ENCODE peak calls at places on chromosomes 1 and 21, in ten cellular contexts. Q, E, X, N, H, Y, G, L, F and U are unnamed samples.

GRCh38 chr1:84603941-84604830 is 29.9 kb upstream of the CTBS start:
- DNase-seq in Y (no peak), Q (peak), H (peak), G (no peak), L (peak), F (peak), X (peak), N (no peak), E (peak), U (no peak)

GRCh38 chr1:192010406-192010805 is 147.9 kb upstream of the RGS18 start:
- DNase-seq in L (no peak), F (no peak), Y (no peak), G (no peak), N (no peak), E (no peak), H (no peak), Q (no peak), X (no peak), U (no peak)

GRCh38 chr1:227317541-227318002 is 720 bp downstream of the CDC42BPA start:
- DNase-seq in E (peak), L (peak), Y (peak), X (peak), G (no peak), N (no peak), F (peak), Q (no peak), H (peak), U (peak)

GRCh38 chr1:206953126-206953525 is 6.9 kb upstream of the PIGR start:
- DNase-seq in X (no peak), H (no peak), E (no peak), F (no peak), Y (no peak), G (no peak), L (no peak), N (peak), Q (no peak), U (peak)

GRCh38 chr1:100566300-100566699 is 28.4 kb downstream of the GPR88 start:
- DNase-seq in E (no peak), F (no peak), G (no peak), Y (no peak), L (no peak), X (no peak), Q (no peak), N (no peak), H (no peak), U (no peak)

GRCh38 chr1:220207406-220207805 is 64.8 kb downstream of the RAB3GAP2 start:
- DNase-seq in E (no peak), X (no peak), L (no peak), Q (no peak), F (no peak), N (no peak), G (no peak), Y (no peak), H (no peak), U (no peak)

GRCh38 chr1:182720465-182720864 is 36.1 kb upstream of the RGS8 start:
- DNase-seq in L (peak), E (no peak), G (no peak), N (no peak), F (no peak), Y (no peak), Q (no peak), X (no peak), H (no peak), U (no peak)

GRCh38 chr1:19670787-19671186 is 6.1 kb downstream of the HTR6 start:
- DNase-seq in E (no peak), Y (no peak), L (no peak), F (no peak), Q (no peak), X (no peak), N (no peak), H (no peak), G (no peak), U (no peak)

GRCh38 chr1:88519156-88519555 is 164.9 kb upstream of the PKN2 start:
- DNase-seq in Q (no peak), Y (no peak), X (no peak), F (no peak), H (no peak), L (no peak), E (no peak), N (no peak), G (no peak), U (no peak)

GRCh38 chr1:184974086-184974836 is at the start of gene NIBAN1:
- DNase-seq in H (peak), Y (peak), G (peak), E (no peak), L (no peak), X (peak), F (peak), Q (peak), N (peak), U (peak)

GRCh38 chr1:184973308-184974085 is 811 bp downstream of the NIBAN1 start:
- DNase-seq in F (peak), N (peak), H (peak), G (peak), L (no peak), Q (no peak), Y (peak), E (no peak), X (peak), U (peak)

GRCh38 chr1:184972281-184973055 is 1.8 kb downstream of the NIBAN1 start:
- DNase-seq in X (no peak), L (no peak), H (peak), E (no peak), Y (no peak), Q (no peak), G (no peak), F (no peak), N (no peak), U (no peak)

GRCh38 chr1:184971522-184972265 is 2.6 kb downstream of the NIBAN1 start:
- DNase-seq in N (no peak), H (no peak), Y (no peak), X (no peak), E (no peak), F (no peak), G (no peak), Q (no peak), L (no peak), U (no peak)

DNA sequence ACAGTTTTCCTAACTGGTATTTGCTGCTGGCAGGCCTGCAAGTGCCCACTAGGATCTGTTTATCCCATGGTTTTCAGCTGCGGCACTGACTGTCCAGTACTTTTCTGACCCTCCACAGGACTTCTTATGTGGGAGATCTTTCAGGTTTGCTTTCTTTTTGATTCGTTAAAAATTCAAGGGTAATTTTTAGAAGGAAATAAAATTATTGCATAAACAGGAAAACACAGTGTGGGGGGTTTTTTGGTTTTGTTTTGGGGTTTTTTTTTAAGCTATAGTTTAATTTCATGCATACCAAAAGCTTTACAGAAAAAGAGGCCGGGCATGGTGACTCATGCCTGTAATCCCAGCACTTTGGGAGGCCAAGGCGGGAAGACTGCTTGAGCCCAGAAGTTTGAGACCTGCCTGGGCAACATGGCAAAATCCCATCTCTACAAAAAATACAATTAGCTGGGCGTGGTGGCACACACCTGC is 3.6 kb downstream of the NIBAN1 start:
- DNase-seq in G (no peak), F (no peak), H (no peak), X (no peak), Q (no peak), N (no peak), L (no peak), E (no peak), Y (no peak), U (no peak)
- H3K4me3 ChIP-seq in G (no peak), F (peak), H (no peak), X (no peak), Q (peak), N (peak), L (no peak), E (no peak), Y (no peak), U (no peak)

DNA sequence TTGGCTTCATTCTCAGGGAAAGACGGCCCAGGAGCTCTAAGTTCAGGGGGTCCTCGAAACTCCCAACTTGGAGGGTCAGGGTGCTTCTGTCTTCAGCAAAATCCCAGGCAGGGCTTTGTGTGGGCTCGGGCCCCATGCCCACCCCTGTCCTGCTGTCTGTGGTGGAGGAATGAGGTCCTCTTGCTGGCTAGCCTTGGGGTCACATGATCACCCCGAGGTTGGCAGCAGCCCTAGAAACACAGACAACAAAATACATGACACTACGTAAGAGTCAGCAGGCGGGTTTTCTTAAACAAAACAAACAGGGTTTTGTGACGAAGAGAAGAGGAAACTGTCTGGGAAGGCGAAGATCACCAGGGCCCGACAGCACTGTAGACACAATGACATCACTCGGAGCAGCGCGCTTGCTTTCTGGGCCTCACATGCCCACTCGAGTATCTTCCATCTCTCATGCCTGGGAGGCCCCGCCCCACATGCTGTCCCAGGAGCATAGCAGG is 94.9 kb downstream of the SIK1 start:
- DNase-seq in Y (peak), L (peak), E (no peak), N (no peak), F (no peak), Q (no peak), H (no peak), G (no peak), X (peak), U (no peak)
- H3K27ac ChIP-seq in Y (no peak), L (peak), E (no peak), N (no peak), F (no peak), Q (peak), H (no peak), G (peak), X (peak), U (peak)

DNA sequence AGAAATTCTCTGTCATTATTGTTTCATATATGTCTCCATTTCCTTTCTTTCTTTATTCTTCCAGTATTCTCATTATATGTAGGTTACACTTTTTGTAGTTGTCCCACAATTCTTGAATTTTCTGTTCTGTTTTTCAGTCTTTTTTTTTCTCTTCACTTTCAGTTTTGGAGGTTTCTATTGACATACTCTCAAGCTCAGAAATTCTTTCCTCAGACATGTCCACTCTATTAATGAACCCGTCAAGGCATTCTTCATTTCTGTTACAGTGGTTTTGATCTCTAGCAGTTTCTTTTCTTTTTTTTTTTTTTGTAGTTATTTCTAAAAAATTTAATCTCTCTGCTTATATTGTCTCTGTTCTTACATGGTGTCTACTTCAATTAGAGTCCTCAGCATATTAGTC is 49.6 kb upstream of the KCNK2 start:
- DNase-seq in N (no peak), H (no peak), X (no peak), Q (no peak), L (no peak), E (no peak), G (no peak), F (no peak), Y (no peak), U (no peak)
- TF ChIP-seq CTCF in N (no peak), H (no peak), X (no peak), Q (no peak), L (no peak), E (no peak), G (no peak), F (no peak), Y (no peak), U (no peak)

GRCh38 chr1:1306661-1307260 is 969 bp downstream of the ACAP3 start:
- DNase-seq in G (no peak), Q (no peak), H (no peak), L (no peak), N (no peak), F (no peak), Y (no peak), X (no peak), E (peak), U (no peak)

GRCh38 chr1:1304331-1305299 is 3.1 kb downstream of the ACAP3 start:
- DNase-seq in F (peak), N (peak), L (peak), G (no peak), X (no peak), Q (no peak), E (peak), Y (no peak), H (peak), U (peak)

GRCh38 chr1:1307261-1307907 is 346 bp downstream of the ACAP3 start:
- DNase-seq in N (no peak), F (peak), E (no peak), Y (no peak), H (peak), G (peak), L (no peak), X (peak), Q (no peak), U (peak)

GRCh38 chr1:1305300-1306069 is 2.2 kb downstream of the ACAP3 start:
- DNase-seq in E (peak), L (peak), X (peak), H (peak), F (peak), N (peak), G (peak), Y (no peak), Q (no peak), U (peak)

GRCh38 chr1:1306070-1306660 is 1.6 kb downstream of the ACAP3 start:
- DNase-seq in G (no peak), L (no peak), F (no peak), H (peak), Q (no peak), Y (no peak), X (no peak), E (peak), N (no peak), U (no peak)
- H3K4me3 ChIP-seq in G (no peak), L (peak), F (peak), H (peak), Q (peak), Y (peak), X (no peak), E (peak), N (peak), U (no peak)

GRCh38 chr21:42460391-42461184 is 35.4 kb downstream of the RSPH1 start:
- DNase-seq in F (no peak), G (peak), N (no peak), L (no peak), Y (peak), H (no peak), E (no peak), Q (no peak), X (no peak), U (no peak)
- H3K27ac ChIP-seq in F (no peak), G (peak), N (peak), L (no peak), Y (no peak), H (no peak), E (no peak), Q (no peak), X (no peak), U (no peak)

DNA sequence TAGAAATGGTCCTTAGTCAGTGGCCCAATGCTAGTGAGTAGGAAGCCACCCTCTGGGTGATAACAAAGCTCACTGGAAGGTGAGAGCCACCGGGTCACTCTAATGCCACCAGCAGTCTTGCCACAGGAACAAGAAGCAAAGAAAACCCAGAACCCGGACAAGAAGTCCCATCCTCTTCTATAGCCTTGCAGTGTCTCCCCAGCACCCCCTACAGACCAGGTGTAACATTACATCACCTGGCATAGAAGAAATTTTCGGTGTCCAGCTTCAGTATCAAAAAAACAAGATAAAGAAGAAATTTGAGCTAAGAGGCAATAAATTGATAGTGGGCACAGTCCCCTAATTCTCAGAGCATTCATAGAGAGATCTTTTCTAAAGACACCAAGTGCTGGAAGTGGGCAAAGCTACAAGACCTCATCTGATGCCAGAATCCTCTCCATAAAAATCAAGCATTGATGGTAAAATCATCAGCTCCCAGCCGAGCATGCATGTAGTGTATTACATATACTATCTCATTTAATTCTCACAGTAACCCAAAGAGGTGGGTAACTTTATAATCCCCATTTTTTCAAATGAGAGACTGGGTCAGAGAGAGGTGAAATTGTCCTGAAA is 491.0 kb downstream of the MATN1 start:
- DNase-seq in E (peak), G (no peak), Q (no peak), L (no peak), X (no peak), F (no peak), N (no peak), Y (no peak), H (peak), U (no peak)
- TF ChIP-seq CTCF in E (peak), G (peak), Q (no peak), L (peak), X (no peak), F (peak), N (no peak), Y (peak), H (peak), U (peak)

GRCh38 chr21:16842716-16843115 is 670.1 kb upstream of the CXADR start:
- DNase-seq in G (no peak), Q (no peak), E (no peak), F (no peak), N (no peak), X (no peak), H (no peak), L (no peak), Y (no peak), U (no peak)
- H3K4me3 ChIP-seq in G (no peak), Q (peak), E (no peak), F (no peak), N (no peak), X (no peak), H (no peak), L (no peak), Y (no peak), U (no peak)

GRCh38 chr1:58392083-58392482 is 154.4 kb downstream of the OMA1 start:
- DNase-seq in E (no peak), L (no peak), Y (no peak), F (no peak), G (no peak), X (no peak), N (no peak), Q (no peak), H (no peak), U (no peak)

GRCh38 chr1:58391514-58391913 is 155.0 kb downstream of the OMA1 start:
- DNase-seq in G (no peak), F (no peak), X (no peak), E (no peak), H (no peak), Y (no peak), N (no peak), Q (no peak), L (no peak), U (no peak)

GRCh38 chr1:58390051-58390450 is 156.5 kb downstream of the OMA1 start:
- DNase-seq in L (no peak), G (no peak), Y (no peak), Q (no peak), F (no peak), H (no peak), N (no peak), X (no peak), E (no peak), U (no peak)

GRCh38 chr1:58395355-58395754 is 151.2 kb downstream of the OMA1 start:
- DNase-seq in X (peak), E (peak), F (no peak), Y (no peak), Q (no peak), L (peak), G (no peak), N (no peak), H (no peak), U (no peak)

DNA sequence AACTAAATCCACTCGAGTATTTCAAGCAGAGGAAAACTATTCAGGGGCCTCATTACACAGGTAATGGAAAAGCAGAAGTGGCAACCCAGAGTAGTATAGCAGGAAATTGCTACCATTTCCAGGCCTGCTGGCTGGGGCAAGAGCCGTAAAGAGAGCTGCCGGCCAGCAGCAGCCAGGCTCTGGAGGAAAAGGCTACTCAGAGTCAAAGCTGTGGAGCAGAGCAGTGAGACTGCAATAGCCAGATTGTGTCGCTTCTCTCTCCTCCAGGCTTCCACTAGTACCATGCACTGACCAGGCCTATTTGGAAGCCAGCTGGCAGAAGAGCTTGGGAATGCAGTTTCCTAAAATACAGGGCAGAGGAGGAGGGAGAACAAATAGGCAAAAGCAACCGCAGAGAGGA is 155.5 kb downstream of the OMA1 start:
- DNase-seq in X (no peak), L (no peak), G (peak), Q (no peak), F (peak), H (no peak), N (no peak), E (no peak), Y (no peak), U (no peak)
- H3K27ac ChIP-seq in X (no peak), L (no peak), G (peak), Q (no peak), F (peak), H (no peak), N (no peak), E (no peak), Y (no peak), U (no peak)

GRCh38 chr1:58883037-58883887 is 99.4 kb upstream of the JUN start:
- DNase-seq in F (peak), Q (no peak), L (peak), X (peak), N (peak), E (peak), G (peak), Y (peak), H (peak), U (peak)

GRCh38 chr1:58885998-58886397 is 102.2 kb upstream of the JUN start:
- DNase-seq in N (peak), G (no peak), H (no peak), E (no peak), L (no peak), Q (no peak), F (peak), X (peak), Y (no peak), U (no peak)

GRCh38 chr1:58884706-58885661 is 101.1 kb upstream of the JUN start:
- DNase-seq in Q (no peak), Y (peak), G (no peak), N (peak), X (peak), E (peak), H (peak), L (no peak), F (peak), U (peak)

GRCh38 chr1:58882322-58882951 is 98.6 kb upstream of the JUN start:
- DNase-seq in Y (no peak), H (no peak), X (no peak), G (no peak), L (no peak), Q (no peak), F (no peak), N (no peak), E (no peak), U (no peak)

DNA sequence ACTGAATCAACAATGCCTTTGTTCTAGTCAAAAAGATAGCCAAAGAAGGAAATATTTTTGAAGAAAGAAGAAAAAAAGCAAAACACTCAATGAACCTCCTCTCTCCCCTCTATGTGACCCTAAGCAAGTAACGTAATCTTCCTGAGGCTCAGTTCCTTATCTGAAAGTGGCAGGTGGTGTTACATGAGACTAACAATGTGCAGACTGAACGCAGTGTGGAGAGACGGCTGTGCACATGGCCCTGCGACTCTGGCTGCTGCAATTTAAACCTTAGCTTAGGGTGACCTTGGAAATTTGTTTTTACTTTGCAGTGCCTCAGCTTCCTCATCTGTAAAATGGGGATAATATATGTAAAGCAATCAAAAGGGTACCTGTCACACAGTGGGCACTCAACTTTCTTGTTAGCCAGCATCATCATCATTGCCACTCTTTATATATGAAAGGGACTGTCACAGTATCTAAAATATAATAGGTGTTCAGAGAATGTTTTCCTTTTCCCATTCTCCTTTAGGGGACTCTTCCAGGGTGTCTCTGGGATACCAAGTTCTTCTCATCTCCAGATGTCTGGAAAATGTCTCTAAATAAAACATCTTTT is 100.1 kb upstream of the JUN start:
- DNase-seq in Q (no peak), E (no peak), H (peak), L (no peak), Y (no peak), F (no peak), G (no peak), N (no peak), X (peak), U (no peak)
- TF ChIP-seq CTCF in Q (no peak), E (no peak), H (no peak), L (no peak), Y (no peak), F (no peak), G (no peak), N (no peak), X (no peak), U (no peak)

GRCh38 chr1:153958961-153959260 is 499 bp upstream of the CRTC2 start:
- DNase-seq in H (no peak), Q (no peak), F (no peak), L (no peak), N (no peak), E (no peak), G (peak), Y (no peak), X (no peak), U (no peak)
- H3K4me3 ChIP-seq in H (peak), Q (peak), F (peak), L (peak), N (peak), E (peak), G (no peak), Y (peak), X (no peak), U (no peak)